ENCODE peak calls at places on chromosomes 5 and 9, in five cellular contexts. One of them, this sample, is unnamed.

GRCh38 chr5:143986567-143987242 is 174.7 kb downstream of the HMHB1 start:
- DNase-seq in PC-3: no peak
- DNase-seq in hepatocyte: peak; percentile 17
- DNase-seq in GM23338: no peak
- DNase-seq in HCT116: no peak
- DNase-seq in this sample: no peak

GRCh38 chr9:137240321-137240840 is 706 bp upstream of the TUBB4B start:
- DNase-seq in PC-3: peak; percentile 57
- DNase-seq in hepatocyte: peak; percentile 91
- DNase-seq in GM23338: no peak
- DNase-seq in HCT116: no peak
- DNase-seq in this sample: peak; percentile 74

GRCh38 chr5:42951847-42952411 is 88.2 kb downstream of the ANXA2R start:
- DNase-seq in PC-3: no peak
- DNase-seq in hepatocyte: no peak
- DNase-seq in GM23338: peak; percentile 6
- DNase-seq in HCT116: no peak
- DNase-seq in this sample: no peak

GRCh38 chr9:12681620-12682019 is 11.6 kb upstream of the TYRP1 start:
- DNase-seq in PC-3: peak; percentile 62
- DNase-seq in hepatocyte: no peak
- DNase-seq in GM23338: no peak
- DNase-seq in HCT116: no peak
- DNase-seq in this sample: no peak

GRCh38 chr5:132839426-132840301 is 9.2 kb upstream of the SHROOM1 start:
- DNase-seq in PC-3: peak; percentile 44
- DNase-seq in hepatocyte: peak; percentile 61
- DNase-seq in GM23338: no peak
- DNase-seq in HCT116: no peak
- DNase-seq in this sample: no peak

GRCh38 chr5:51500-51823 is 40.5 kb upstream of the PLEKHG4B start:
- DNase-seq in PC-3: no peak
- DNase-seq in hepatocyte: no peak
- DNase-seq in GM23338: no peak
- DNase-seq in HCT116: no peak
- DNase-seq in this sample: no peak

GRCh38 chr5:98492258-98492657 is 281.2 kb upstream of the RGMB start:
- DNase-seq in PC-3: peak; percentile 66
- DNase-seq in hepatocyte: no peak
- DNase-seq in GM23338: no peak
- DNase-seq in HCT116: no peak
- DNase-seq in this sample: no peak

GRCh38 chr9:114097613-114098020 is 1.5 kb downstream of the KIF12 start:
- DNase-seq in PC-3: peak; percentile 41
- DNase-seq in hepatocyte: no peak
- DNase-seq in GM23338: no peak
- DNase-seq in HCT116: no peak
- DNase-seq in this sample: peak; percentile 32

GRCh38 chr5:126002222-126002897 is 420.8 kb upstream of the GRAMD2B start:
- DNase-seq in PC-3: no peak
- DNase-seq in hepatocyte: no peak
- DNase-seq in GM23338: no peak
- DNase-seq in HCT116: no peak
- DNase-seq in this sample: no peak

GRCh38 chr5:165227515-165227914 is 1722.1 kb downstream of the MAT2B start:
- DNase-seq in PC-3: no peak
- DNase-seq in hepatocyte: no peak
- DNase-seq in GM23338: peak; percentile 22
- DNase-seq in HCT116: no peak
- DNase-seq in this sample: no peak

GRCh38 chr9:137301086-137301947 is 754 bp downstream of the NRARP start:
- DNase-seq in PC-3: peak; percentile 64
- DNase-seq in hepatocyte: peak; percentile 83
- DNase-seq in GM23338: peak; percentile 77
- DNase-seq in HCT116: peak; percentile 29
- DNase-seq in this sample: peak; percentile 91

GRCh38 chr5:178143901-178144300 is 9.8 kb downstream of the NHP2 start:
- DNase-seq in PC-3: no peak
- DNase-seq in hepatocyte: no peak
- DNase-seq in GM23338: no peak
- DNase-seq in HCT116: no peak
- DNase-seq in this sample: no peak

GRCh38 chr9:3804148-3804547 is 278.3 kb upstream of the RFX3 start:
- DNase-seq in PC-3: no peak
- DNase-seq in hepatocyte: no peak
- DNase-seq in GM23338: no peak
- DNase-seq in HCT116: no peak
- DNase-seq in this sample: no peak

GRCh38 chr9:134670042-134670525 is 28.5 kb downstream of the COL5A1 start:
- DNase-seq in PC-3: peak; percentile 81
- DNase-seq in hepatocyte: no peak
- DNase-seq in GM23338: no peak
- DNase-seq in HCT116: no peak
- DNase-seq in this sample: no peak

GRCh38 chr5:39202594-39203290 is 16.6 kb downstream of the FYB1 start:
- DNase-seq in PC-3: no peak
- DNase-seq in hepatocyte: no peak
- DNase-seq in GM23338: no peak
- DNase-seq in HCT116: no peak
- DNase-seq in this sample: no peak

GRCh38 chr5:55480781-55481180 is 54.0 kb downstream of the PLPP1 start:
- DNase-seq in PC-3: peak; percentile 44
- DNase-seq in hepatocyte: no peak
- DNase-seq in GM23338: no peak
- DNase-seq in HCT116: no peak
- DNase-seq in this sample: no peak

GRCh38 chr9:137365056-137365455 is 57.9 kb downstream of the EXD3 start:
- DNase-seq in PC-3: no peak
- DNase-seq in hepatocyte: no peak
- DNase-seq in GM23338: no peak
- DNase-seq in HCT116: no peak
- DNase-seq in this sample: no peak

GRCh38 chr5:58497956-58498942 is 7.0 kb downstream of the GAPT start:
- DNase-seq in PC-3: peak; percentile 44
- DNase-seq in hepatocyte: peak; percentile 51
- DNase-seq in GM23338: peak; percentile 77
- DNase-seq in HCT116: peak; percentile 15
- DNase-seq in this sample: peak; percentile 46

GRCh38 chr9:36964791-36965190 is 69.3 kb downstream of the PAX5 start:
- DNase-seq in PC-3: no peak
- DNase-seq in hepatocyte: no peak
- DNase-seq in GM23338: no peak
- DNase-seq in HCT116: no peak
- DNase-seq in this sample: no peak

GRCh38 chr9:134487066-134487710 is 154.4 kb upstream of the COL5A1 start:
- DNase-seq in PC-3: no peak
- DNase-seq in hepatocyte: no peak
- DNase-seq in GM23338: no peak
- DNase-seq in HCT116: no peak
- DNase-seq in this sample: no peak

GRCh38 chr5:168793844-168794837 is 215.0 kb upstream of the PANK3 start:
- DNase-seq in PC-3: no peak
- DNase-seq in hepatocyte: peak; percentile 55
- DNase-seq in GM23338: no peak
- DNase-seq in HCT116: no peak
- DNase-seq in this sample: no peak

GRCh38 chr5:40560470-40560869 is 119.2 kb upstream of the PTGER4 start:
- DNase-seq in PC-3: no peak
- DNase-seq in hepatocyte: no peak
- DNase-seq in GM23338: no peak
- DNase-seq in HCT116: no peak
- DNase-seq in this sample: no peak

GRCh38 chr5:111976705-111977104 is 219.7 kb upstream of the NREP start:
- DNase-seq in PC-3: peak; percentile 36
- DNase-seq in hepatocyte: no peak
- DNase-seq in GM23338: no peak
- DNase-seq in HCT116: no peak
- DNase-seq in this sample: no peak

GRCh38 chr9:331197-331596 is 116.5 kb downstream of the DOCK8 start:
- DNase-seq in PC-3: no peak
- DNase-seq in hepatocyte: no peak
- DNase-seq in GM23338: peak; percentile 35
- DNase-seq in HCT116: no peak
- DNase-seq in this sample: no peak

GRCh38 chr5:71651554-71651953 is 64.4 kb downstream of the MCCC2 start:
- DNase-seq in PC-3: no peak
- DNase-seq in hepatocyte: no peak
- DNase-seq in GM23338: no peak
- DNase-seq in HCT116: no peak
- DNase-seq in this sample: no peak

GRCh38 chr9:96057155-96057554 is 181.7 kb downstream of the ERCC6L2 start:
- DNase-seq in PC-3: no peak
- DNase-seq in hepatocyte: no peak
- DNase-seq in GM23338: no peak
- DNase-seq in HCT116: no peak
- DNase-seq in this sample: no peak

GRCh38 chr5:119393201-119393691 is 37.4 kb downstream of the TNFAIP8 start:
- DNase-seq in PC-3: no peak
- DNase-seq in hepatocyte: no peak
- DNase-seq in GM23338: no peak
- DNase-seq in HCT116: no peak
- DNase-seq in this sample: no peak

GRCh38 chr5:179819296-179820126 is 1.2 kb upstream of the SQSTM1 start:
- DNase-seq in PC-3: peak; percentile 64
- DNase-seq in hepatocyte: peak; percentile 88
- DNase-seq in GM23338: peak; percentile 73
- DNase-seq in HCT116: no peak
- DNase-seq in this sample: peak; percentile 58

GRCh38 chr9:117156771-117157535 is 257.9 kb downstream of the ASTN2 start:
- DNase-seq in PC-3: no peak
- DNase-seq in hepatocyte: no peak
- DNase-seq in GM23338: no peak
- DNase-seq in HCT116: no peak
- DNase-seq in this sample: no peak

GRCh38 chr5:154834045-154834444 is 16.4 kb downstream of the FAXDC2 start:
- DNase-seq in PC-3: no peak
- DNase-seq in hepatocyte: no peak
- DNase-seq in GM23338: no peak
- DNase-seq in HCT116: no peak
- DNase-seq in this sample: no peak

GRCh38 chr5:57711471-57711870 is 228.9 kb upstream of the ACTBL2 start:
- DNase-seq in PC-3: no peak
- DNase-seq in hepatocyte: peak; percentile 14
- DNase-seq in GM23338: no peak
- DNase-seq in HCT116: no peak
- DNase-seq in this sample: no peak

DNA sequence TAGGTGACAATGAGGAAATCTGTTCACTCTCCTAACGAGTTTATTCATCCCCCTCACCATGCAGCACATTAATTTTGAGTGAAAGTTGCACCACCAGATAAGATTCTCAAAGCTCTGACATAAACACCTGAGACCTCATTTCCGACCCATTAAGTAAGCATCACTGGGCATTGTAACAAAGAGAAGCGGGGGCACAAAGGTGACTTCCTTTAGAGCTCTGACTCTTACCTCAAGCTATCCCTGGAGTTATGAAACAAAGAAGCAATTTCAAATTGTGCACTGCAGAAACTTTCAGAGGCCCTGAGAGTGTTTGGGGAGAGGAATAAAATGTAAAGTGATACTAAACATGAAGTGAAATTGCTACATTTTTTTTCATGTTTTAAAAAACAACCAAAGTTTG is 29.5 kb downstream of the C5orf15 start:
- DNase-seq in PC-3: no peak
- DNase-seq in hepatocyte: no peak
- DNase-seq in GM23338: no peak
- DNase-seq in HCT116: no peak
- DNase-seq in this sample: no peak
- H3K4me2 ChIP-seq in PC-3: no peak overlapping the region
- H3K4me2 ChIP-seq in hepatocyte: no peak overlapping the region
- H3K4me2 ChIP-seq in GM23338: no peak overlapping the region
- H3K4me2 ChIP-seq in HCT116: no peak overlapping the region
- H3K4me2 ChIP-seq in this sample: no peak overlapping the region

GRCh38 chr5:61348437-61348836 is 16.4 kb downstream of the ZSWIM6 start:
- DNase-seq in PC-3: no peak
- DNase-seq in hepatocyte: no peak
- DNase-seq in GM23338: no peak
- DNase-seq in HCT116: no peak
- DNase-seq in this sample: no peak

GRCh38 chr5:61352612-61353156 is 20.6 kb downstream of the ZSWIM6 start:
- DNase-seq in PC-3: no peak
- DNase-seq in hepatocyte: no peak
- DNase-seq in GM23338: no peak
- DNase-seq in HCT116: no peak
- DNase-seq in this sample: no peak

GRCh38 chr5:61351733-61352132 is 19.7 kb downstream of the ZSWIM6 start:
- DNase-seq in PC-3: no peak
- DNase-seq in hepatocyte: no peak
- DNase-seq in GM23338: no peak
- DNase-seq in HCT116: no peak
- DNase-seq in this sample: no peak

GRCh38 chr5:61350535-61350934 is 18.5 kb downstream of the ZSWIM6 start:
- DNase-seq in PC-3: no peak
- DNase-seq in hepatocyte: no peak
- DNase-seq in GM23338: no peak
- DNase-seq in HCT116: no peak
- DNase-seq in this sample: no peak

GRCh38 chr5:61349935-61350334 is 17.9 kb downstream of the ZSWIM6 start:
- DNase-seq in PC-3: no peak
- DNase-seq in hepatocyte: no peak
- DNase-seq in GM23338: no peak
- DNase-seq in HCT116: no peak
- DNase-seq in this sample: no peak
- TF ChIP-seq EZH2phosphoT487 in PC-3: no peak
- TF ChIP-seq EZH2phosphoT487 in hepatocyte: no peak
- TF ChIP-seq EZH2phosphoT487 in GM23338: no peak
- TF ChIP-seq EZH2phosphoT487 in HCT116: no peak
- TF ChIP-seq EZH2phosphoT487 in this sample: no peak

DNA sequence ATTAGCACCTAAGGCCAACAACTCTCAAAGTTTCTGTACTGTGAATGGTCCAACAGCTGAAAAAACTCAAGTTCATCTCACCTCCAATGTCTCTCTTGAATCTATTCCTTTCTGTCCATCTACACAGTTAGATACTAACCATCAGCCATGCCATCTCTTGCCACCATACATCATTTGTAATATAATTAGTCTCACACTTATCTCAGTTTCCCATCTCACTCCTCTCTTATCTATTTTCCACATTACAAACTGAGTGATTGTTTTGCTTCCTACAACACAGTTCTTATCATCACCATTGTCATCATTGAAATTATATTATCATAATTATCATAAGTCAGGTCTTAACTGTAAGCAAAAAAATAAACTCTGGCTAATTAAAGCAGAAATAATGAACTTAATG is 393.9 kb downstream of the PRELID2 start:
- DNase-seq in PC-3: no peak
- DNase-seq in hepatocyte: no peak
- DNase-seq in GM23338: no peak
- DNase-seq in HCT116: no peak
- DNase-seq in this sample: no peak
- H3K4me1 ChIP-seq in PC-3: no peaks in the 10 kb centered on the region
- H3K4me1 ChIP-seq in hepatocyte: no peaks in the 10 kb centered on the region
- H3K4me1 ChIP-seq in GM23338: peaks cover 8% of the 10 kb centered on the region
- H3K4me1 ChIP-seq in HCT116: no peaks in the 10 kb centered on the region
- H3K4me1 ChIP-seq in this sample: peaks cover 34% of the 10 kb centered on the region

DNA sequence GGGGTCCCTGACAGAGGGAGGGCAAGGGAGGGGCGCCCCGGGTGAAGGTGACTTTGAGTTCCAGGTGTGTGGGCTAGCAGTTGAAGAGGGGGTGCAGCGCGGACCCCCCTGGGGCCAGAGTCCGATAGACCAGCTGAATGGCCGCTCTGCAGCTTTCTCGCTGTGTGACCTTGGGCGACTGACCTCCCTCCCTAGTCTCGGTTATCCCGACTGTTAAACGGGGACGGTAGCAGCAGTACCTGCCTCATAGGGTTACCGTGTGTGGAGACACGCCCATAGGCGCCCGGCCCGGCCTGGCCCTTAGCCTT is 31.3 kb downstream of the PRRX2 start:
- DNase-seq in PC-3: no peak
- DNase-seq in hepatocyte: no peak
- DNase-seq in GM23338: peak; percentile 56
- DNase-seq in HCT116: no peak
- DNase-seq in this sample: no peak
- H3K4me2 ChIP-seq in PC-3: peak overlapping the region; percentile 84
- H3K4me2 ChIP-seq in hepatocyte: peak overlapping the region; percentile 80
- H3K4me2 ChIP-seq in GM23338: peak overlapping the region; percentile 95
- H3K4me2 ChIP-seq in HCT116: peak overlapping the region; percentile 99
- H3K4me2 ChIP-seq in this sample: peak overlapping the region; percentile 86

This sample was measured in neural progenitor cell.